ENCODE peak calls at places on chromosome 5, in five cellular contexts. V is fibroblast of lung, S is psoas muscle, R is IMR-90, M is lung. L is an unnamed sample.

GRCh38 chr5:82351754-82352145 is 73.6 kb upstream of the RPS23 start:
- DNase-seq in V (peak), S (no peak), R (peak), M (no peak), L (peak)

GRCh38 chr5:40227927-40228326 is 451.8 kb upstream of the PTGER4 start:
- DNase-seq in V (no peak), S (no peak), R (peak), M (no peak), L (no peak)

GRCh38 chr5:80117446-80117845 is 82.3 kb downstream of the THBS4 start:
- DNase-seq in V (no peak), S (no peak), R (no peak), M (no peak), L (no peak)

GRCh38 chr5:177299711-177300110 is 3.8 kb downstream of the RAB24 start:
- DNase-seq in V (no peak), S (no peak), R (no peak), M (no peak), L (no peak)

GRCh38 chr5:136769900-136770684 is 404.7 kb upstream of the TRPC7 start:
- DNase-seq in V (peak), S (peak), R (peak), M (peak), L (peak)

GRCh38 chr5:103036601-103037000 is 83.3 kb downstream of the GIN1 start:
- DNase-seq in V (peak), S (no peak), R (no peak), M (no peak), L (no peak)

GRCh38 chr5:40988761-40989510 is 79.6 kb downstream of the C7 start:
- DNase-seq in V (no peak), S (no peak), R (peak), M (no peak), L (peak)

GRCh38 chr5:15807861-15808260 is 307.9 kb downstream of the FBXL7 start:
- DNase-seq in V (peak), S (no peak), R (peak), M (no peak), L (no peak)

GRCh38 chr5:103829585-103829984 is 267.0 kb upstream of the NUDT12 start:
- DNase-seq in V (no peak), S (no peak), R (no peak), M (no peak), L (no peak)

GRCh38 chr5:17077447-17078233 is 139.8 kb upstream of the BASP1 start:
- DNase-seq in V (no peak), S (no peak), R (no peak), M (no peak), L (no peak)

GRCh38 chr5:142527234-142527633 is 158.7 kb downstream of the FGF1 start:
- DNase-seq in V (no peak), S (no peak), R (no peak), M (no peak), L (no peak)

GRCh38 chr5:180329606-180330269 is 23.4 kb downstream of the GFPT2 start:
- DNase-seq in V (no peak), S (no peak), R (no peak), M (no peak), L (no peak)

GRCh38 chr5:34866989-34867471 is 28.1 kb downstream of the TTC23L start:
- DNase-seq in V (no peak), S (no peak), R (no peak), M (no peak), L (no peak)

GRCh38 chr5:79189439-79190234 is 46.3 kb upstream of the JMY start:
- DNase-seq in V (peak), S (no peak), R (no peak), M (no peak), L (no peak)

GRCh38 chr5:84253946-84254345 is 130.7 kb downstream of the EDIL3 start:
- DNase-seq in V (no peak), S (no peak), R (no peak), M (no peak), L (no peak)

GRCh38 chr5:113232246-113232645 is 202.5 kb downstream of the TSSK1B start:
- DNase-seq in V (peak), S (no peak), R (no peak), M (no peak), L (peak)

GRCh38 chr5:19928556-19929421 is 59.2 kb downstream of the CDH18 start:
- DNase-seq in V (peak), S (no peak), R (peak), M (no peak), L (peak)

GRCh38 chr5:179345429-179346321 is at the start of gene ADAMTS2:
- DNase-seq in V (peak), S (peak), R (peak), M (peak), L (no peak)

GRCh38 chr5:24428345-24428744 is 216.4 kb downstream of the CDH10 start:
- DNase-seq in V (no peak), S (no peak), R (no peak), M (no peak), L (peak)

GRCh38 chr5:88829053-88829452 is 53.9 kb downstream of the MEF2C start:
- DNase-seq in V (no peak), S (no peak), R (no peak), M (no peak), L (no peak)

GRCh38 chr5:74950836-74951515 is 84.8 kb upstream of the FAM169A start:
- DNase-seq in V (no peak), S (no peak), R (peak), M (no peak), L (no peak)

GRCh38 chr5:121763674-121764073 is 88.0 kb upstream of the FTMT start:
- DNase-seq in V (peak), S (no peak), R (no peak), M (no peak), L (no peak)

GRCh38 chr5:39040875-39041274 is 33.3 kb downstream of the RICTOR start:
- DNase-seq in V (no peak), S (peak), R (no peak), M (no peak), L (no peak)

GRCh38 chr5:74889523-74890105 is 23.4 kb upstream of the FAM169A start:
- DNase-seq in V (no peak), S (no peak), R (no peak), M (no peak), L (no peak)

GRCh38 chr5:50947892-50948683 is 281.7 kb downstream of the PARP8 start:
- DNase-seq in V (no peak), S (no peak), R (no peak), M (no peak), L (no peak)

GRCh38 chr5:65762234-65762633 is 40.2 kb downstream of the NLN start:
- DNase-seq in V (no peak), S (no peak), R (no peak), M (no peak), L (no peak)

GRCh38 chr5:3356016-3356415 is 239.6 kb upstream of the IRX1 start:
- DNase-seq in V (no peak), S (no peak), R (no peak), M (no peak), L (no peak)

GRCh38 chr5:132704875-132705274 is 31.1 kb downstream of the IL4 start:
- DNase-seq in V (no peak), S (no peak), R (peak), M (no peak), L (peak)

GRCh38 chr5:179679014-179679674 is 1.7 kb downstream of the CBY3 start:
- DNase-seq in V (peak), S (peak), R (peak), M (peak), L (peak)

GRCh38 chr5:32909207-32909606 is 198.1 kb downstream of the NPR3 start:
- DNase-seq in V (peak), S (no peak), R (peak), M (no peak), L (no peak)

GRCh38 chr5:178469975-178470692 is 120.1 kb downstream of the COL23A1 start:
- DNase-seq in V (no peak), S (no peak), R (no peak), M (no peak), L (no peak)

GRCh38 chr5:528625-529511 is 4.6 kb upstream of the SLC9A3 start:
- DNase-seq in V (no peak), S (no peak), R (no peak), M (no peak), L (no peak)

GRCh38 chr5:73442152-73442860 is 6.3 kb downstream of the FOXD1 start:
- DNase-seq in V (peak), S (no peak), R (no peak), M (no peak), L (no peak)

GRCh38 chr5:142364251-142365145 is 39.7 kb upstream of the SPRY4 start:
- DNase-seq in V (no peak), S (peak), R (no peak), M (no peak), L (peak)

GRCh38 chr5:168793844-168794837 is 215.0 kb upstream of the PANK3 start:
- DNase-seq in V (peak), S (no peak), R (peak), M (peak), L (no peak)

GRCh38 chr5:4643960-4644359 is 496.2 kb upstream of the ADAMTS16 start:
- DNase-seq in V (no peak), S (no peak), R (no peak), M (no peak), L (no peak)

GRCh38 chr5:392431-392988 is 50.5 kb upstream of the EXOC3 start:
- DNase-seq in V (no peak), S (no peak), R (peak), M (no peak), L (no peak)

GRCh38 chr5:90294604-90295003 is 115.0 kb downstream of the CETN3 start:
- DNase-seq in V (no peak), S (no peak), R (no peak), M (no peak), L (no peak)
- TF ChIP-seq CTCF in V (no peak), S (no peak), R (no peak), M (no peak), L (no peak)

GRCh38 chr5:115374057-115374775 is 77.8 kb upstream of the CCDC112 start:
- DNase-seq in V (no peak), S (no peak), R (no peak), M (no peak), L (no peak)

GRCh38 chr5:115379622-115380344 is 83.3 kb upstream of the CCDC112 start:
- DNase-seq in V (no peak), S (no peak), R (no peak), M (no peak), L (peak)

GRCh38 chr5:115375922-115376321 is 79.5 kb upstream of the CCDC112 start:
- DNase-seq in V (peak), S (peak), R (peak), M (no peak), L (no peak)

GRCh38 chr5:115378754-115379153 is 82.3 kb upstream of the CCDC112 start:
- DNase-seq in V (no peak), S (no peak), R (no peak), M (no peak), L (no peak)

GRCh38 chr5:115377468-115378217 is 81.2 kb upstream of the CCDC112 start:
- DNase-seq in V (peak), S (no peak), R (peak), M (no peak), L (peak)
- TF ChIP-seq CTCF in V (peak), S (peak), R (peak), M (no peak), L (no peak)

DNA sequence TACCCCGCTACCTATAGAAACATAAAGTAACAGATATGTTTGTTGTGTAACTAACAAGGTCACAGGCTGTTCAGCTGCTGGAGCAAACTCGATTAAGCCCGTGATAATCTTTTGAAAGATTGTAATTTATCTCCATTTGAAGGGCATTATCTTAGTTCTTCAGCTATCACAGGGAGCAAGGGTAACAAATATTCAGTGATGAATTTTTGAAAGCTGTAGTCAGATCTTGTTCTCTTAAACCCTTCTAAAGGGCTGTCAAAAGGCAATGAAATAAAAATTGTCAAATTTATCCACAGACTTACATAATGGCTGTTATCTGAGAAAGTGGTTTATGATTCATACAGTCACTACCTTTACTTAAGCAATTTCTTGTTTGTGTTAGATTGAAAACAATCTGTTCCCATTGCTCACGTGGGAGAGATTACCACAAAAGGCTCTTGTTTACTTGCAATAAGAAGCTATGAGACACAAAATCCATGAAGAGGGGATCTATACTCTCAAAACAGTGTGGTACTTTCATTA is 78.3 kb upstream of the ZNF608 start:
- DNase-seq in V (peak), S (no peak), R (peak), M (no peak), L (peak)
- TF ChIP-seq CTCF in V (no peak), S (no peak), R (no peak), M (no peak), L (no peak)

GRCh38 chr5:173626501-173626812 is 10.0 kb upstream of the BOD1 start:
- DNase-seq in V (no peak), S (no peak), R (no peak), M (no peak), L (no peak)

GRCh38 chr5:173625261-173625660 is 8.8 kb upstream of the BOD1 start:
- DNase-seq in V (no peak), S (no peak), R (no peak), M (no peak), L (no peak)

GRCh38 chr5:173627271-173627670 is 10.8 kb upstream of the BOD1 start:
- DNase-seq in V (no peak), S (no peak), R (no peak), M (no peak), L (no peak)

GRCh38 chr5:173624276-173624675 is 7.8 kb upstream of the BOD1 start:
- DNase-seq in V (no peak), S (no peak), R (peak), M (no peak), L (no peak)

GRCh38 chr5:173625686-173626500 is 9.4 kb upstream of the BOD1 start:
- DNase-seq in V (no peak), S (no peak), R (no peak), M (no peak), L (no peak)
- TF ChIP-seq CTCF in V (peak), S (no peak), R (peak), M (no peak), L (no peak)

GRCh38 chr5:172646716-172647285 is 5.7 kb downstream of the NEURL1B start:
- DNase-seq in V (no peak), S (no peak), R (peak), M (no peak), L (no peak)
- TF ChIP-seq CTCF in V (peak), S (peak), R (peak), M (no peak), L (no peak)

DNA sequence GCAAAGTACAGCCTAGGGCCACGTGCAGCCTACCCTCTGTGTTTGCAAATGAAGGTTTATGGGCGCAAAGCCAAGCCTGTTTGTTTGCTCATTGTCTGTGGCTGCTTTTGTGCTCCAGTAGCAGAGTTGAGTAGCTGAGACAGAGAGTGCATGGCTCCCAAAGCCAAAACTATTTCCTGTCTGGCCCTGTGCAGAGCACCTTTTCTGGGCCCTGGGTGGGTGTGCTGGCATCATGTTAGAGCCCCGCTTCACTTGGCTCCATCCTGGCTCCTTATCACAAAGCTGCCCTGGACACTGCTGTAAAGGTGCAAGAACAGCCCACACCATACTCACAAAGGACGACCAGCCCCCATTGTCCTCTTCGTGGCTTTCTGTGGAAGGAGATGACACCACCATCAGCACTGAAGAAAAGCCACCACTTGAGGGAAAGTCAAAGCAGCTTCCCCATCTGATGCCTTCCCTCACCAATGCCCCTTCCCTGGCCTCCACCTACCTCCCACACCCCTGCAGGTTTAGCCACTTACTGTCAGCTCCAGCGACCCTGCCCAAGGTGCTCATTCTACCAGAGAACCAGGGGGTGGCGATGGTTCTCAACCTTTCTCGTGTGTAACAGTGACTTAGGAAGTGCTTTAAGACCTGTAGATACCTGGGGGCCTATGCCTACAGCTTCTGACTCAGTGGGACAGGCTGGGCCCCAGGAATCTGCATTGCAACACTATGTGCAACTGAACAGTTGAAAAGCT is 23.4 kb downstream of the LCP2 start:
- DNase-seq in V (no peak), S (no peak), R (no peak), M (no peak), L (peak)
- TF ChIP-seq CTCF in V (no peak), S (no peak), R (no peak), M (no peak), L (no peak)

DNA sequence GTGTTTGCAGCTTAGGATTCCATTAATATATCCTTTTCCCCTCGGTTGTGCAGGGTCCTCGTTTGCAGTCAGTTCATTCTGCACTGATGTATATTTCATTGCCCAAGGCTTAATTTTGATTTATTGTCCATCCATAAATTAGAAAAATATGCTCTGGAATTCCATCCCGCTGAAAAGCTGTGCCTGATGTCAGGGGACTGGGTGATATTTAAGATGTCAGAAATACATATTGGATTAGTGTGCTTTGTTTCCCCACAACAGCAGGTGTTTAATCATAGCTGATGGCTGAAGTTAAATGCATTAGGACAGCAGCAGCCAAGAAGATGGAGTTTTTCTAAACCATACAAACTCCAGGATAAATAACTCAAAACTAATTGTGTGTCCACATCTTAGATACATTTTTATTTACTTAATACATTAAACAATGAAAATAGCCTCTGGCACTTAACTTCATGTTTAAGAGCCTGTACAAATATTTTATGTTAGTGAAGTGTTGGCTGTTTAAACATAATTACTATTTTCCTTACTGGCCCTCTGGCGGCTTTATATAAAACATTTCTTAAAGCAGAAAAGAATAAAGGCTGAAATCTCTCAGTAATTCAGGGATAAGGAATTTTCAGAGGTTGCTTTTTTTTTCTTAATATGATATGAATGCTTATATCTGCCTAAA is 170.4 kb upstream of the TBCA start:
- DNase-seq in V (no peak), S (no peak), R (no peak), M (no peak), L (no peak)
- TF ChIP-seq CTCF in V (no peak), S (no peak), R (no peak), M (no peak), L (no peak)

DNA sequence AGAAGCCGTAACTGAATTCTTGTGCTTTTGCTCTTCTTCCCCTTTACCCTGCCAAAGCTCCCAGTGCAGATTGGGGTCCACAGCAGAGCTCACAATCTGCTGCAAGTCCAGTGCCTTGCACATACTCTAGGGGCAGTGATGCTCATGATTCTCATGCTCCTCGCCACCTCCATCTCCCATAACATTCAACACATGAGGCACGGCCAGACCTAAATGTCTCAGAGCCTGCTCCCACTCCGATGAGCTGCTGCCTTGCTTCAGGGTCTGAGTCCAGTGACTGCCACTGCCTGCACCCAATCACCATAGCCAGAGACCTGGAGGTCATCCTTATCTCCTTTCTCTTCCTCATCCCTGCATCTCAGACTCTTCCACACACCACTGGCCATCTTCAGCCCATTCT is 10.5 kb downstream of the CSF1R start:
- DNase-seq in V (no peak), S (peak), R (no peak), M (no peak), L (no peak)
- TF ChIP-seq CTCF in V (no peak), S (no peak), R (no peak), M (no peak), L (no peak)

GRCh38 chr5:42434047-42434724 is 10.9 kb downstream of the GHR start:
- DNase-seq in V (no peak), S (no peak), R (no peak), M (no peak), L (no peak)
- TF ChIP-seq CTCF in V (no peak), S (no peak), R (no peak), M (no peak), L (no peak)